ENCODE peak calls at places on chromosomes 7 and 10, in six cellular contexts. One of them, this sample, is unnamed.

GRCh38 chr7:134660961-134661376 is 14.3 kb downstream of the BPGM start:
- DNase-seq in HepG2: no peak
- DNase-seq in H1: no peak
- DNase-seq in GM12892: no peak
- DNase-seq in GM12878: no peak
- DNase-seq in K562: no peak
- DNase-seq in this sample: no peak

GRCh38 chr10:35448687-35449662 is 112.7 kb downstream of the CCNY start:
- DNase-seq in HepG2: peak; percentile 81
- DNase-seq in H1: no peak
- DNase-seq in GM12892: no peak
- DNase-seq in GM12878: no peak
- DNase-seq in K562: no peak
- DNase-seq in this sample: no peak

GRCh38 chr10:79982486-79982800 is 33.5 kb upstream of the SFTPD start:
- DNase-seq in HepG2: no peak
- DNase-seq in H1: no peak
- DNase-seq in GM12892: no peak
- DNase-seq in GM12878: no peak
- DNase-seq in K562: no peak
- DNase-seq in this sample: no peak

GRCh38 chr7:66169616-66170015 is 35.5 kb upstream of the TPST1 start:
- DNase-seq in HepG2: no peak
- DNase-seq in H1: no peak
- DNase-seq in GM12892: no peak
- DNase-seq in GM12878: no peak
- DNase-seq in K562: no peak
- DNase-seq in this sample: no peak

GRCh38 chr7:44661233-44661632 is 54.8 kb downstream of the OGDH start:
- DNase-seq in HepG2: no peak
- DNase-seq in H1: no peak
- DNase-seq in GM12892: no peak
- DNase-seq in GM12878: no peak
- DNase-seq in K562: no peak
- DNase-seq in this sample: no peak

GRCh38 chr7:56479136-56479535 is 362.9 kb upstream of the NUPR2 start:
- DNase-seq in HepG2: no peak
- DNase-seq in H1: no peak
- DNase-seq in GM12892: no peak
- DNase-seq in GM12878: no peak
- DNase-seq in K562: no peak
- DNase-seq in this sample: no peak

GRCh38 chr10:6649107-6649720 is 69.1 kb upstream of the PRKCQ start:
- DNase-seq in HepG2: no peak
- DNase-seq in H1: no peak
- DNase-seq in GM12892: no peak
- DNase-seq in GM12878: no peak
- DNase-seq in K562: no peak
- DNase-seq in this sample: no peak

GRCh38 chr7:103921692-103922091 is 67.8 kb downstream of the RELN start:
- DNase-seq in HepG2: no peak
- DNase-seq in H1: no peak
- DNase-seq in GM12892: no peak
- DNase-seq in GM12878: no peak
- DNase-seq in K562: no peak
- DNase-seq in this sample: no peak

GRCh38 chr7:120053390-120053961 is 219.5 kb upstream of the KCND2 start:
- DNase-seq in HepG2: no peak
- DNase-seq in H1: no peak
- DNase-seq in GM12892: no peak
- DNase-seq in GM12878: no peak
- DNase-seq in K562: no peak
- DNase-seq in this sample: no peak

GRCh38 chr10:75544381-75544780 is 113.0 kb downstream of the LRMDA start:
- DNase-seq in HepG2: no peak
- DNase-seq in H1: no peak
- DNase-seq in GM12892: no peak
- DNase-seq in GM12878: no peak
- DNase-seq in K562: no peak
- DNase-seq in this sample: no peak

GRCh38 chr10:49761789-49762565 is at the start of gene OGDHL:
- DNase-seq in HepG2: peak; percentile 28
- DNase-seq in H1: no peak
- DNase-seq in GM12892: peak; percentile 49
- DNase-seq in GM12878: no peak
- DNase-seq in K562: peak; percentile 98
- DNase-seq in this sample: peak; percentile 66

GRCh38 chr10:62018141-62018911 is 116.8 kb downstream of the ARID5B start:
- DNase-seq in HepG2: no peak
- DNase-seq in H1: no peak
- DNase-seq in GM12892: no peak
- DNase-seq in GM12878: no peak
- DNase-seq in K562: no peak
- DNase-seq in this sample: no peak

GRCh38 chr10:62284221-62284620 is 15.6 kb upstream of the RTKN2 start:
- DNase-seq in HepG2: no peak
- DNase-seq in H1: no peak
- DNase-seq in GM12892: no peak
- DNase-seq in GM12878: no peak
- DNase-seq in K562: no peak
- DNase-seq in this sample: no peak

GRCh38 chr7:32905175-32905662 is 13.7 kb upstream of the KBTBD2 start:
- DNase-seq in HepG2: no peak
- DNase-seq in H1: no peak
- DNase-seq in GM12892: no peak
- DNase-seq in GM12878: no peak
- DNase-seq in K562: peak; percentile 85
- DNase-seq in this sample: no peak

GRCh38 chr10:16566202-16566805 is 44.6 kb upstream of the C1QL3 start:
- DNase-seq in HepG2: no peak
- DNase-seq in H1: no peak
- DNase-seq in GM12892: no peak
- DNase-seq in GM12878: no peak
- DNase-seq in K562: no peak
- DNase-seq in this sample: no peak

GRCh38 chr10:107166378-107166777 is 1.9 kb upstream of the SORCS1 start:
- DNase-seq in HepG2: no peak
- DNase-seq in H1: no peak
- DNase-seq in GM12892: no peak
- DNase-seq in GM12878: no peak
- DNase-seq in K562: no peak
- DNase-seq in this sample: no peak

GRCh38 chr7:19681596-19681995 is 27.2 kb downstream of the POLR1F start:
- DNase-seq in HepG2: no peak
- DNase-seq in H1: no peak
- DNase-seq in GM12892: no peak
- DNase-seq in GM12878: no peak
- DNase-seq in K562: no peak
- DNase-seq in this sample: no peak

GRCh38 chr10:84412482-84412881 is 84.1 kb downstream of the CCSER2 start:
- DNase-seq in HepG2: no peak
- DNase-seq in H1: no peak
- DNase-seq in GM12892: no peak
- DNase-seq in GM12878: no peak
- DNase-seq in K562: no peak
- DNase-seq in this sample: no peak

GRCh38 chr10:45000138-45000763 is 472 bp upstream of the ZNF22 start:
- DNase-seq in HepG2: no peak
- DNase-seq in H1: no peak
- DNase-seq in GM12892: no peak
- DNase-seq in GM12878: no peak
- DNase-seq in K562: no peak
- DNase-seq in this sample: no peak

GRCh38 chr10:35784751-35785150 is 142.7 kb upstream of the FZD8 start:
- DNase-seq in HepG2: no peak
- DNase-seq in H1: no peak
- DNase-seq in GM12892: no peak
- DNase-seq in GM12878: no peak
- DNase-seq in K562: no peak
- DNase-seq in this sample: no peak

DNA sequence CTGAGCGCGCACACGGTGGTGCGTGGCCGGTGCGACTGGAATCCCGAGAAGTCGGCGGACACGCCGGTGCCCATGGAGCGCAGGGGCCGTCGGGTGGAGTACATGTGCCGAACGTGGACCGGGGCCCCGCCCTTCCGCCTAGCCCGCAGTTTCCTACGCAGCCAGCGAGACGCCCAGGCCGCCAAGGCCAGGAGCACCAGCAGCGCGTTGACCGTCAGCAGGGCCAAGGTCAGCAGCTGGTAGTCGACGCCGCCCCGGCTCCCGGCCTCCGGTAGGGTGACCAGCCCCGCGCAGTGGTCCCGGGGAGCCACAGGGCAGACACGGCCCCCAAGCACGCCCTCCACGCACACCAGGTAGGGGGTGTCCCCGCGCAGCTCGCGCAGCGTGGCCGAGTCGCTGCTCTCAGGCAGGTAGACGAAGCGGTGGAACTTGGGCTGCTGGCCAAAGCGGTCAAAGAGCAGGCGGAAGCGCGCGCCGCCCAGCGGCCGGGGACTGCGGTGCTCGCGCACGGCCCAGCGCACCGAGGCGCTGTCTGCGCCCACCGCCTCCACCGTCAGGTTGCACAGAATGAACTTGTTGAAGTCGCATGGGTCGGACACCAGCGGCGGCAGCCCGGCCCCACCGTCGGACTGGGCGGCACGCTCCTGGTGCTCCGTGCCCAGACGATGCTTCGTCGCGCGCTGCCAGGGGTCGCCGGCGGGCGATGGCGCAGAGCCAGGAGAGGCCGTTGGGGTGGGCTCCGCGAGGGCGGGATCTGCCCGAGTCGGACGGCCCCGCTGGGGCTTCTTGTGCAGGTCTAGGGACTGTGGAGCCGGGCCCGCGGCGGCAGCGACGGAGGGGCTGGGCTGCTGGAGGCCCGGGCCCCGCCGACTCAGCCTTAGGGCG is 2.2 kb downstream of the TRIL start:
- DNase-seq in HepG2: peak; percentile 72
- DNase-seq in H1: no peak
- DNase-seq in GM12892: peak; percentile 38
- DNase-seq in GM12878: no peak
- DNase-seq in K562: no peak
- DNase-seq in this sample: peak; percentile 18
- TF ChIP-seq POLR2A in HepG2: peak; percentile 70
- TF ChIP-seq POLR2A in H1: no peak
- TF ChIP-seq POLR2A in GM12892: no peak
- TF ChIP-seq POLR2A in GM12878: no peak
- TF ChIP-seq POLR2A in K562: no peak
- TF ChIP-seq POLR2A in this sample: no peak

DNA sequence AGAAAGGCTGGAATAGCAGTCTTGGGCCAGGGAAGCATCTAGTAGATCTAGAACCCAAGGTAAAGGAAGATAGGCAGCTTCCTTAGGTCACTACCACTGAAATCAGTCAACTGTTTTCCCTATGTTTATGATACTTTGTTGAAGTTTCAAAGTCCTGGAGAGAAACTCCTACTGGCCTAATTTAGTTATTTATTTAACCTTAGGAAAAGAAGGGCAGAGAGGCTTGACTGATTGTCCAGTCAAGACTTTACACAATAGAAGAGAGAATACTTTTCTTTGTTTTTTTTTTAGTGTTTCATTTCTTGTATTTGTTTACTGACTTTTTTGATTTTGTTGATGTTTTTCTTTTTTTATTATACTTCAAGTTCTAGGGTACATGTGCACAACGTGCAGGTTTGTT is 138.9 kb upstream of the PHYHIPL start:
- DNase-seq in HepG2: peak; percentile 78
- DNase-seq in H1: no peak
- DNase-seq in GM12892: no peak
- DNase-seq in GM12878: no peak
- DNase-seq in K562: no peak
- DNase-seq in this sample: no peak
- TF ChIP-seq TAF1 in HepG2: no peak
- TF ChIP-seq TAF1 in H1: no peak
- TF ChIP-seq TAF1 in GM12892: no peak
- TF ChIP-seq TAF1 in GM12878: no peak
- TF ChIP-seq TAF1 in K562: no peak
- TF ChIP-seq TAF1 in this sample: no peak

DNA sequence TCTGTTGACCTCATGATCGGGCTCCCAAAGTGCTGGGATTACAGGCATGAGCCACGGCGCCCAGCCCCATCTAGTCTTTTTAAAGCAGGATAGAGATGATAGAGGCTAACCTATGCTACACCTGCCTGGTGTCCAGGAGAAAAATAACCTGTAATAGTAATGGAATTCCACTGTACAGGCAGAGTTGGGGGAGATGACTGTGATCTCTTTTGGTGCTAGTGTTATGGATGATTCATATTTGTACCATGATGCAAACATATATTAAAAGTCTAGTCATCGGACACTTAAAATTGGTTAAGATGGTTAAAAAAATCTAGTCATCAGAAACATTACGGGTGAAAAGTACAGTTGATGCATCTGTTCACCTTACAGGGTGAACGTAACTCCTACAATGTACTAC is 6.1 kb upstream of the SAR1A start:
- DNase-seq in HepG2: no peak
- DNase-seq in H1: no peak
- DNase-seq in GM12892: no peak
- DNase-seq in GM12878: no peak
- DNase-seq in K562: no peak
- DNase-seq in this sample: no peak
- TF ChIP-seq POLR2A in HepG2: no peak
- TF ChIP-seq POLR2A in H1: no peak
- TF ChIP-seq POLR2A in GM12892: no peak
- TF ChIP-seq POLR2A in GM12878: no peak
- TF ChIP-seq POLR2A in K562: no peak
- TF ChIP-seq POLR2A in this sample: no peak

GRCh38 chr10:110709444-110709828 is 65.3 kb downstream of the RBM20 start:
- DNase-seq in HepG2: no peak
- DNase-seq in H1: no peak
- DNase-seq in GM12892: no peak
- DNase-seq in GM12878: no peak
- DNase-seq in K562: no peak
- DNase-seq in this sample: no peak
- TF ChIP-seq TAF1 in HepG2: no peak
- TF ChIP-seq TAF1 in H1: no peak
- TF ChIP-seq TAF1 in GM12892: no peak
- TF ChIP-seq TAF1 in GM12878: no peak
- TF ChIP-seq TAF1 in K562: no peak
- TF ChIP-seq TAF1 in this sample: no peak

DNA sequence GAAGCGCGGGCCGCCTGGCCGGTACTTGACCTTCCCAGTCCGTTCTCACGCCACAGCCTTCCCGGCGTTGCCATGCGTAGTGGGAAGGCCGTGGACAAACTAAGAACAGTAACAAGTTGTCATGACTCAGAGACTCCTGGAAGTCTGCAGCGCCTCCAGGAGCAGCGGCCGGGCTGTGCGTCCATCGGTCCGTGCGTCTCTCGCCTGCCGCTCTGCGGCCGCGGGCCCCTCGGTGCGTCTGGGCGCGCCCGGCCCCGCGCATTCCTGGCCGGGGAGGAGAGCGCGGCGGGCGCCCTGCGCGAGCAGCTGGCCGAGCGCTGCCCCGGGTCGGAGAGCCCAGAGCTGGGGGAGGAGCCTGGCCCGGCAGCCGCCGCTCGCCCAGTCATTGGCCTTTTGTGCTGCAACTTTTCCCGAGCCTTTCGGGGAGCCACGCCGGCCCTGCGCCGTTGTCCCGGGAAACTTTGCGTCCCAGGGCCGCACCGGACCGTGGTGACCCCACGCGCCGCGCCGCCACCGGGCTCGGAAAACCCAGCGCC is 123.7 kb downstream of the TACC2 start:
- DNase-seq in HepG2: peak; percentile 77
- DNase-seq in H1: peak; percentile 58
- DNase-seq in GM12892: no peak
- DNase-seq in GM12878: no peak
- DNase-seq in K562: peak; percentile 28
- DNase-seq in this sample: no peak
- TF ChIP-seq POLR2A in HepG2: peak; percentile 48
- TF ChIP-seq POLR2A in H1: no peak
- TF ChIP-seq POLR2A in GM12892: no peak
- TF ChIP-seq POLR2A in GM12878: no peak
- TF ChIP-seq POLR2A in K562: no peak
- TF ChIP-seq POLR2A in this sample: no peak

This sample was measured in GM12891.